ENCODE peak calls at places on chromosomes 13 and 19, in six cellular contexts. K is heart right ventricle; L is substantia nigra; R is activated CD4-positive, alpha-beta T cell treated with anti-CD3 and anti-CD28 coated beads for 48 hours; E is activated T-helper 1 cell treated with Interleukin-2 at 50 U/mL for 16 hours; W is H54. G is an unnamed sample.

GRCh38 chr13:27482996-27483395 is 32.6 kb upstream of the MTIF3 start:
- DNase-seq in K (no peak), L (no peak), R (no peak), E (no peak), W (no peak), G (no peak)

GRCh38 chr19:17931532-17932191 is 1.2 kb upstream of the CCDC124 start:
- DNase-seq in K (no peak), L (no peak), R (no peak), E (no peak), W (no peak), G (no peak)

GRCh38 chr19:51749979-51750378 is 1.7 kb downstream of the FPR1 start:
- DNase-seq in K (no peak), L (no peak), R (no peak), E (no peak), W (no peak), G (no peak)

GRCh38 chr19:11496391-11497163 is 9.1 kb downstream of the ZNF653 start:
- DNase-seq in K (peak), L (peak), R (peak), E (peak), W (peak), G (peak)

GRCh38 chr19:54523403-54523802 is 20.8 kb downstream of the LAIR2 start:
- DNase-seq in K (no peak), L (no peak), R (peak), E (no peak), W (peak), G (peak)

GRCh38 chr19:17436874-17437267 is 11.6 kb downstream of the TMEM221 start:
- DNase-seq in K (no peak), L (no peak), R (no peak), E (no peak), W (no peak), G (no peak)

GRCh38 chr19:10009714-10010224 is 535 bp downstream of the COL5A3 start:
- DNase-seq in K (no peak), L (no peak), R (no peak), E (no peak), W (no peak), G (peak)

GRCh38 chr13:103625194-103625593 is 559.0 kb upstream of the SLC10A2 start:
- DNase-seq in K (no peak), L (no peak), R (no peak), E (no peak), W (no peak), G (no peak)

G was measured in RWPE1.